ENCODE peak calls at places on chromosomes 13 and 19, in eight cellular contexts. I is left ventricle myocardium inferior, U is fibroblast of lung, P is progenitor cell of endocrine pancreas, Q is kidney epithelial cell, S is thoracic aorta, M is ascending aorta, O is AG04450. V is an unnamed sample.

GRCh38 chr19:8618751-8619150 is 8.2 kb upstream of the ADAMTS10 start:
- DNase-seq in S (no peak), Q (no peak), I (no peak), M (no peak), P (no peak), U (no peak), O (no peak), V (no peak)

GRCh38 chr19:1098177-1099051 is 3.2 kb upstream of the POLR2E start:
- DNase-seq in Q (no peak), O (no peak), U (no peak), P (no peak), I (no peak), M (no peak), S (no peak), V (no peak)

GRCh38 chr19:35773020-35773809 is 2.1 kb upstream of the ARHGAP33 start:
- DNase-seq in U (peak), P (no peak), O (no peak), M (no peak), I (no peak), Q (peak), S (no peak), V (no peak)

GRCh38 chr13:63696055-63696454 is 2280.4 kb upstream of the PCDH20 start:
- DNase-seq in O (peak), I (no peak), U (peak), Q (no peak), M (no peak), P (no peak), S (no peak), V (no peak)

GRCh38 chr13:64749301-64749700 is 2480.8 kb downstream of the PCDH9 start:
- DNase-seq in O (no peak), M (no peak), Q (no peak), I (no peak), S (no peak), U (no peak), P (no peak), V (no peak)

GRCh38 chr13:60765700-60766411 is 368.8 kb downstream of the TDRD3 start:
- DNase-seq in P (no peak), I (no peak), O (no peak), U (no peak), Q (peak), M (no peak), S (no peak), V (no peak)

GRCh38 chr13:101190976-101191375 is 225.3 kb downstream of the NALCN start:
- DNase-seq in Q (no peak), U (no peak), S (no peak), P (no peak), O (no peak), M (no peak), I (no peak), V (no peak)

GRCh38 chr13:112448621-112449544 is 72.7 kb downstream of the SPACA7 start:
- DNase-seq in I (no peak), M (no peak), S (no peak), Q (no peak), O (no peak), P (no peak), U (no peak), V (no peak)

GRCh38 chr13:58619396-58620113 is 988.0 kb downstream of the PCDH17 start:
- DNase-seq in U (no peak), I (no peak), P (no peak), Q (no peak), O (no peak), S (no peak), M (no peak), V (no peak)

GRCh38 chr13:23825179-23825578 is 64.0 kb downstream of the MIPEP start:
- DNase-seq in Q (no peak), P (no peak), U (no peak), I (no peak), M (no peak), S (no peak), O (no peak), V (no peak)
- TF ChIP-seq CTCF in Q (no peak), P (no peak), U (no peak), I (no peak), M (no peak), S (no peak), O (no peak), V (no peak)

GRCh38 chr13:87671824-87672603 is 843 bp downstream of the SLITRK5 start:
- DNase-seq in P (no peak), I (no peak), O (no peak), U (peak), S (no peak), Q (no peak), M (no peak), V (peak)

GRCh38 chr13:87667686-87668085 is 3.5 kb upstream of the SLITRK5 start:
- DNase-seq in I (no peak), M (no peak), U (no peak), P (no peak), S (no peak), O (no peak), Q (no peak), V (no peak)

GRCh38 chr13:87671031-87671823 is at the start of gene SLITRK5:
- DNase-seq in U (peak), S (no peak), I (peak), M (peak), P (peak), O (no peak), Q (no peak), V (peak)

GRCh38 chr13:87666826-87667225 is 4.3 kb upstream of the SLITRK5 start:
- DNase-seq in Q (no peak), U (peak), O (no peak), S (no peak), I (no peak), M (no peak), P (no peak), V (no peak)

GRCh38 chr13:87669379-87669978 is 1.7 kb upstream of the SLITRK5 start:
- DNase-seq in M (no peak), U (peak), P (no peak), I (no peak), O (no peak), Q (no peak), S (no peak), V (peak)
- TF ChIP-seq CTCF in M (no peak), U (peak), P (peak), I (peak), O (peak), Q (peak), S (no peak), V (peak)

GRCh38 chr13:39284801-39285388 is 246.6 kb downstream of the NHLRC3 start:
- DNase-seq in Q (no peak), I (peak), P (no peak), M (no peak), O (no peak), U (peak), S (no peak), V (no peak)
- TF ChIP-seq CTCF in Q (no peak), I (peak), P (no peak), M (no peak), O (peak), U (peak), S (no peak), V (no peak)

GRCh38 chr13:98019186-98019585 is 65.7 kb downstream of the IPO5 start:
- DNase-seq in M (no peak), Q (no peak), I (no peak), P (no peak), U (no peak), O (no peak), S (no peak), V (no peak)
- TF ChIP-seq CTCF in M (no peak), Q (no peak), I (no peak), P (no peak), U (no peak), O (no peak), S (no peak), V (no peak)

GRCh38 chr13:81487151-81487550 is 1146.2 kb upstream of the SPRY2 start:
- DNase-seq in S (no peak), I (no peak), P (no peak), Q (peak), M (no peak), U (no peak), O (no peak), V (no peak)
- TF ChIP-seq CTCF in S (no peak), I (no peak), P (peak), Q (peak), M (no peak), U (peak), O (no peak), V (no peak)

DNA sequence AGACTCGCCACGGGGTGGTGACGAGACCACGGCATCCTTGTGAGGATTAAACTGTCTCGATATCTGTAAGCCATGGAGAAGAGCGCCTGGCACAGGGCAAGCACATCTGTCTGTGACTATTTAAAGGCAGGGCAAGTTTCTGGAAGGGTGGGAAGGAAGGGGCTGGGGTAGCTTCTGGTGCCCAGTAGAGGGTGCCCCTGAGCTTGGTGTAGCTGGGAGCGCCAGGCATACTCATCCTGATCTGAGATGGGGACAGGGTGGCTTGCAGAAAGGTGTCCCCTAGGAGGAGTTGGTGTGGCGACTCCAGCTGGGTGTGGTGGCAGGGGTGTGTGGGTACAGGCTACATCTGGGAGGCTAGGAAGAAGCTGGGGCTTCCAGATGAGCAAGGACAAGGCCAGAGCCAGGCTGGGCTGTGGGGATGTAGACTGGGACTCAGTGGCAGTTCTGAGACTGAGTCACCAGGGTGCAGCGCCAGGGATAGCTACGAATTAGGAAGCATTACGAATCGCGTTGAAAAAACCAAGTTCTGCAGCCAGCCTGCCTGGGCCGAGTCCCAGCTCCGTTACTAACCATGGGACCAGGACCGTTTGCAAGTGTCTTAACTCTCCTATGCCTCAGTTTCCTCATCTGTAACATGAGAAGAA is 23.1 kb upstream of the ASPDH start:
- DNase-seq in Q (no peak), U (no peak), O (no peak), P (no peak), S (no peak), I (no peak), M (no peak), V (no peak)
- TF ChIP-seq CTCF in Q (no peak), U (no peak), O (no peak), P (no peak), S (no peak), I (no peak), M (no peak), V (no peak)

DNA sequence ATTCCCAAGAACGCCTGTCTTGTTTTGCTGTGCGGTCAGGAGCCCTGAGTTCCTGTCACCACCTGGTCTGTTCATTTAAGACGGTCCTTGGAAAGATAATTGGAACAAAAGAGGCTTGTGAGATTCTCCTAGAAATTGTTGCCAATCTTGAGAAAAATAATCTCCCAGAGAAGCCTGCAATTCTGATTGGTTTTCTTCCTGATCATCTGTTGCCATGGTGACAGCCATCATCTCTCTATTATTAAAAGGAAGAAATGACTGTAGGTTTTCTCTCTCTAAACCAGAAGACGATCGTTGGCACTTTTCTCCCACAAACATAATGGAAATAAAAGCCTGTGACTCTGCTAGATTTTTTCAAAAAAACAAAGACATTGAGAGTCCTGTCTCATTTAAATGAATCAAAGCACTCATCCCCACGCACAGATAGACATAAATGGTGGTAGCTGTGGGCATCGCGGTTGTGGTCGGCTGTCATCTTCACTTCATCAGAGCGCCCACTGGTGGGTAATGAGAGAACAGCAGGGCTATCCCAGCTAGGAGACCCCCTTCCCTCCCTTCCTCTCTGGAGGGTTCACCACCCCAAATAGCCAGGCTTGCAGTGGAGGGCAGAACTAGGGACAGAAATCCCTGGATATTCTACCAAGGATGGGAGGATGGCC is 21.7 kb upstream of the CALM3 start:
- DNase-seq in O (no peak), S (no peak), I (no peak), M (no peak), Q (no peak), U (no peak), P (no peak), V (no peak)
- TF ChIP-seq CTCF in O (peak), S (peak), I (peak), M (peak), Q (peak), U (peak), P (peak), V (peak)

DNA sequence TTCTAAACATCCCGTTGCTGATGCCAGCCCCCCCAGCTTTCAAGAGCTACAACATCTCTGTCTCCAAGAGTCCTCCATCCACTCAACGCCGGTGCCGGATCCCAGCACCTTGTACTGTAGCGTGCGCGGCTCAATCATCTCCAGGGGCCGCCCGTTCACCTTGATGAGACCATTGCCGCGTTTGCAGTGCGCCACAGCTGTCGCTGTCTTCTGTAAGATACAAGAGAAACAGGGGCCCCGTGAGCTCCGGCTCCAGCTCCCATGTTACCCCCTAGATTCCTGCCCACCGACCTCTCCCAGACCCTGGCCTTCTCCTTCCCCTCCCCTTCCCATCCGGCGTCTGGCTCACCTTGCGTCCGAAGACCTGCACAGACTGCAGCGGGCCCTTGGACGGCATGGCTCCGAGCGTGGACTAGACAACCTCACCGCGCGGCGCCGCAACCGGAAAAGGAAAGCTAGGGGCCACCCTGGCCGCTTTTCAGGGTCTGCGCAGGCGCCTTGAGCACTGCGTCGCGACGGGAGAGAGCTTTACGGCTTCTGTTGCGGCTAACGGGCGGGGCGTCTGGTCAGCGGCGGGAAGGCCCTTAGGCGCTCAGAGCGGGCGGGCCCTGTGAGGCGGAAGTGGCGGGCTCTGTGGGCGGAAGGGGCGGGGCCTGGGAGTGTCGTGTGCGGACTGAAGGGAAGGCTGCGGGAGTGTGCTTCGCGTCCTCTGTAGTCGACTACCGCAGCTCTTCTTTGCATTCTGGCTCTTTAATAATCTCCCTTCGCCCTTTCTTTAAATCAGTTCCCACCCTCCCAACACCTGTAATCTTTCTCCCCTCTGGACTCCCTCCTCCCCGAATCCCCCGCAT is at the start of gene RPS16:
- DNase-seq in Q (peak), O (peak), M (peak), I (peak), U (peak), S (peak), P (peak), V (peak)
- TF ChIP-seq CTCF in Q (no peak), O (no peak), M (no peak), I (no peak), U (no peak), S (no peak), P (no peak), V (no peak)

GRCh38 chr13:114017028-114017630 is 43.3 kb upstream of the C13orf46 start:
- DNase-seq in M (no peak), S (no peak), I (no peak), Q (no peak), P (no peak), U (peak), O (peak), V (no peak)
- TF ChIP-seq CTCF in M (no peak), S (no peak), I (no peak), Q (peak), P (peak), U (peak), O (peak), V (no peak)

V was measured in GM10248.